ENCODE peak calls at places on chromosome 1, in five cellular contexts. T, F, P, R and W are unnamed samples.

GRCh38 chr1:245177071-245177900 is 22.5 kb downstream of the KIF26B start:
- DNase-seq in R (no peak), P (no peak), T (no peak), F (peak; percentile 71), W (no peak)

GRCh38 chr1:17874231-17874630 is 119.1 kb downstream of the ACTL8 start:
- DNase-seq in P (no peak), F (no peak), R (no peak), T (peak; percentile 94), W (no peak)

GRCh38 chr1:150511551-150511950 is 3.6 kb downstream of the ECM1 start:
- DNase-seq in P (no peak), T (no peak), F (no peak), R (no peak), W (no peak)

GRCh38 chr1:29784276-29785136 is 548.2 kb downstream of the PTPRU start:
- DNase-seq in T (no peak), R (no peak), F (peak; percentile 10), P (no peak), W (no peak)

GRCh38 chr1:48916121-48917069 is 139.7 kb upstream of the BEND5 start:
- DNase-seq in P (no peak), T (peak; percentile 2), R (no peak), F (peak; percentile 63), W (peak; percentile 29)

GRCh38 chr1:214979191-214979590 is 103.3 kb upstream of the KCNK2 start:
- DNase-seq in T (peak; percentile 60), P (no peak), F (no peak), R (no peak), W (no peak)

GRCh38 chr1:84379128-84379527 is 19.2 kb upstream of the DNASE2B start:
- DNase-seq in R (no peak), F (no peak), T (peak; percentile 90), P (no peak), W (no peak)

GRCh38 chr1:19769211-19769932 is 30.3 kb downstream of the TMCO4 start:
- DNase-seq in T (no peak), R (no peak), F (no peak), P (no peak), W (no peak)

GRCh38 chr1:31699341-31699891 is 4.4 kb downstream of the COL16A1 start:
- DNase-seq in R (no peak), P (peak; percentile 61), T (no peak), F (peak; percentile 12), W (no peak)

GRCh38 chr1:177959793-177960515 is 9.9 kb downstream of the SEC16B start:
- DNase-seq in F (no peak), R (no peak), T (peak; percentile 68), P (no peak), W (peak; percentile 29)

GRCh38 chr1:4585216-4585615 is 69.2 kb upstream of the AJAP1 start:
- DNase-seq in P (no peak), T (no peak), R (peak; percentile 74), F (peak; percentile 50), W (no peak)

GRCh38 chr1:87392241-87393192 is 63.8 kb downstream of the LMO4 start:
- DNase-seq in T (peak; percentile 68), F (no peak), P (no peak), R (no peak), W (no peak)

GRCh38 chr1:19287436-19288185 is 959 bp downstream of the AKR7A3 start:
- DNase-seq in P (no peak), F (no peak), T (no peak), R (no peak), W (no peak)

GRCh38 chr1:165468850-165469249 is 23.9 kb upstream of the RXRG start:
- DNase-seq in T (no peak), R (no peak), P (no peak), F (no peak), W (no peak)

GRCh38 chr1:232765536-232765935 is 39.7 kb upstream of the MAP10 start:
- DNase-seq in R (no peak), T (no peak), F (no peak), P (no peak), W (no peak)

GRCh38 chr1:232766224-232766890 is 38.9 kb upstream of the MAP10 start:
- DNase-seq in F (no peak), T (no peak), R (no peak), P (no peak), W (no peak)

GRCh38 chr1:232767381-232768074 is 37.7 kb upstream of the MAP10 start:
- DNase-seq in P (no peak), R (no peak), F (no peak), T (peak; percentile 74), W (no peak)

GRCh38 chr1:232766904-232767303 is 38.3 kb upstream of the MAP10 start:
- DNase-seq in P (no peak), F (no peak), T (no peak), R (no peak), W (no peak)

GRCh38 chr1:232764458-232765231 is 40.6 kb upstream of the MAP10 start:
- DNase-seq in P (no peak), R (no peak), F (no peak), T (no peak), W (no peak)
- TF ChIP-seq SMC3 in P (no peak), R (no peak), F (no peak), T (no peak), W (no peak)

GRCh38 chr1:2175681-2176454 is 18.7 kb downstream of the FAAP20 start:
- DNase-seq in R (peak; percentile 93), T (no peak), F (no peak), P (no peak), W (no peak)

GRCh38 chr1:2172551-2173146 is 21.9 kb downstream of the FAAP20 start:
- DNase-seq in F (no peak), R (no peak), T (no peak), P (no peak), W (no peak)

GRCh38 chr1:2173546-2174347 is 20.8 kb downstream of the FAAP20 start:
- DNase-seq in P (no peak), F (no peak), R (no peak), T (no peak), W (no peak)

GRCh38 chr1:2175055-2175414 is 19.5 kb downstream of the FAAP20 start:
- DNase-seq in P (no peak), R (no peak), T (no peak), F (no peak), W (no peak)

DNA sequence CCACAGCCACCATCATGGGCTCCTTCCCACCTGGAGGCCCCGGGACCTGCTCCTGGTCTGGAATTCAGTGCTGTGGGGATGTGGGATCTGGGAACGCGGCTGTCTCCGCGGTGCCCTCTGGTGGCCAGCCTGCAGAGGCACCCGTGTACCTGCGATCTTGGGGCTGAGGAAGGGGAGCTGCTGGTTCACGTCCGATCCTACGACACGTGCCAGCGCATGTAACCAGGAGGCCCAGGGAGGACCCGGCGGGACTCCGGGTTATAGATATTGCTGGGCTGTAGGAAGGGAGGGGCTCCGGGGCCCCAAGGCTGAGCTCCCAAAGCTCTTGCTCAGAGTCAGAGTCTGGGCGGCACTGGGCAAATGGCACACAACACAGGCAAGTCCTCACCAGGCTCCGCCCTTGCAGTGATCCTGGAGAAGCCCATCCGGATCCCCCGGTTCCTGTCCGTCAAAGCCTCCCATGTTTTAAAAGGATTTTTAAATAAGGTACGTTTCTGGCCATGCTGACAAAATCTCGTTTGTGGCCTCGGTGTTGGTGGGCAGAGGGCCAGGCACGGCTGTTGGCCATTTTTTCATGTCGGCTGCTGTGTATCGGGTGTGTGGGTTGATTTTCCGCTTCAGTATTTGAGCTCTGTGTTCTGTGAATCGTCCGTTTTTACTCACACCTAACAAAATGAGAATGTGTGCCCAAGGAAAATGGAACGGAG is 20.1 kb downstream of the FAAP20 start:
- DNase-seq in T (peak; percentile 54), R (peak; percentile 83), P (no peak), F (peak; percentile 94), W (peak; percentile 23)
- TF ChIP-seq RAD21 in T (peak; percentile 75), R (peak; percentile 44), P (no peak), F (peak; percentile 62), W (peak; percentile 55)

GRCh38 chr1:6783956-6784559 is 1.2 kb upstream of the CAMTA1 start:
- DNase-seq in P (no peak), F (no peak), R (no peak), T (no peak), W (no peak)

GRCh38 chr1:6783221-6783620 is 2.0 kb upstream of the CAMTA1 start:
- DNase-seq in T (no peak), F (no peak), R (no peak), P (no peak), W (no peak)

GRCh38 chr1:6785318-6785712 is at the start of gene CAMTA1:
- DNase-seq in T (no peak), R (no peak), P (no peak), F (peak; percentile 98), W (no peak)

GRCh38 chr1:6784560-6785317 is 515 bp upstream of the CAMTA1 start:
- DNase-seq in T (peak; percentile 100), P (peak; percentile 99), F (peak; percentile 97), R (peak; percentile 100), W (peak; percentile 100)

DNA sequence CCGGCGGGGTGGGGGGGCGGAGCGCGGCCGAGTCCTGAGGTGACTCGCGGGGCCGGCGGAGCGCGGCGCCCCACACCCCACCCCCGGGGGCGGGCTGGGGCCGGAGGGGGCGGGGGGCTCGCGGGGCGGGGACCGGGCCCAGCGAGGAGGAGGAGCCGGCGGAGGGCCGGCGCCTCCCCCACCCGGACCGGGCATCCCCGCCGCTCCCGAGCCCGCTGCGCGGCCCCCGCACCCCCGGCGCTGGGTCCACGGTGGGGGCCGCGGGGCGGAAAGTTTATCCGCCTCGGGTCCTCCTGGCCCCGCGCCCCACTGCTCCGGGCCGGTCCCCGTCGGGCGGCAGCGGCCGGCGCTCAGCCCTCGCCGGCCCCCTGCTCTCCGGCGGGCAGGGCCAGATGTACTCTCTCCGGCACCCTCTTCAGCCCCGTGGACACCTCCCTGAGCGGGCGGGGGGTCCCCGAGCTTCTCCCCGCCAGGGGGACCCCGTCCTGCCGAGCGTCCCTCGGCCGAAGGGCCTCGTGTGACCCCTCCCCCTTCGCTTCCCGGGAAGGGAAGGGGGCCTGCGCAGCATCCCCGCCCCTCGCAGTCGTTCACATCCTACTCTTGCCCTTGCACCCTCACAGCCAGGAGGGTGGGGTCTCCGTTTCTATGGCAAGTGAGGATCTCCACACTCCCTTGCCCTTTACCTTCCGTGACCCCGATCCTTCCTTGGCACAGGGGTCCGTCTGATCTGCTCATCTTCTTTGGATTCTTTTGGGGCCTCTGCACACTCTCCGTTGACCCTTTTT is 659 bp downstream of the CAMTA1 start:
- DNase-seq in T (peak; percentile 15), P (no peak), F (peak; percentile 91), R (peak; percentile 85), W (no peak)
- H3K9ac ChIP-seq in T (peak overlapping the region; percentile 89), P (peak overlapping the region; percentile 80), F (peak overlapping the region; percentile 80), R (peak overlapping the region; percentile 49), W (peak overlapping the region; percentile 80)

GRCh38 chr1:206472886-206473285 is 2.6 kb downstream of the IKBKE start:
- DNase-seq in P (no peak), T (no peak), R (no peak), F (no peak), W (no peak)

GRCh38 chr1:206471993-206472392 is 1.7 kb downstream of the IKBKE start:
- DNase-seq in F (no peak), T (no peak), R (no peak), P (no peak), W (no peak)

GRCh38 chr1:206470692-206471414 is 577 bp downstream of the IKBKE start:
- DNase-seq in T (peak; percentile 90), P (peak; percentile 68), F (no peak), R (no peak), W (peak; percentile 68)

GRCh38 chr1:206471415-206471801 is 1.1 kb downstream of the IKBKE start:
- DNase-seq in P (no peak), T (no peak), F (no peak), R (no peak), W (no peak)

DNA sequence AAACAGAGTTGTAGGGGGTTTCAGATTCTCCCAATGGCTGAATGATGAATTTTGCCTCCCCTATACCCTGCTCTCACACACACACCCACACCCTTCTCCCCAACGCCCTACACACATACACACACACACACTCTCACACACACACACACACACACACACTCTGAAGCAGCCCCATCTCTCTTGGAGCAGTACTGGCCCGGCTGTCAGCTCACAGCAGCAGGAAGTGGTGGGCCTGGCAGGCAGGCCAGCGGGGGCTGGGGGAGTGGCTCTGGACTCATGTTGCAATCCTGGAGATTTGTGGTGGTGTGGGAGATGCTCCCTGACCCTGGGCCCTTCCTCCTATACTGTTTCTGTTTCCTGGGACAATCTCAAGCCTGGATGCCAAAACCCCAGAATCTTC is 2.2 kb downstream of the IKBKE start:
- DNase-seq in R (no peak), P (no peak), T (peak; percentile 93), F (peak; percentile 42), W (peak; percentile 31)
- TF ChIP-seq SMC3 in R (no peak), P (no peak), T (no peak), F (no peak), W (no peak)